ENCODE peak calls at places on chromosome 21, in seven cellular contexts. K, R, J, V, Y, A and L are unnamed samples.

GRCh38 chr21:38488640-38489282 is 9.5 kb downstream of the ERG start:
- DNase-seq in R (no peak), V (peak; percentile 94), J (no peak), A (no peak), K (no peak), Y (no peak), L (no peak)

GRCh38 chr21:46189959-46190490 is 5.8 kb upstream of the SPATC1L start:
- DNase-seq in K (no peak), Y (no peak), J (no peak), A (no peak), V (no peak), R (no peak), L (no peak)

GRCh38 chr21:26833460-26833939 is 11.7 kb downstream of the ADAMTS1 start:
- DNase-seq in Y (no peak), R (no peak), A (no peak), K (no peak), J (no peak), V (no peak), L (no peak)

GRCh38 chr21:34923626-34924025 is 125.5 kb downstream of the RUNX1 start:
- DNase-seq in A (no peak), R (no peak), V (no peak), K (no peak), Y (no peak), J (no peak), L (no peak)

GRCh38 chr21:46120301-46121285 is 22.7 kb downstream of the COL6A2 start:
- DNase-seq in Y (peak; percentile 6), A (peak; percentile 12), V (no peak), K (no peak), J (peak; percentile 3), R (no peak), L (no peak)

GRCh38 chr21:24995206-24995605 is 612.1 kb downstream of the MRPL39 start:
- DNase-seq in A (no peak), V (no peak), R (no peak), K (no peak), J (no peak), Y (no peak), L (no peak)

GRCh38 chr21:32371913-32372314 is 20.9 kb downstream of the URB1 start:
- DNase-seq in K (no peak), Y (no peak), R (peak; percentile 82), V (peak; percentile 91), A (no peak), J (no peak), L (no peak)

GRCh38 chr21:15000076-15000475 is 64.7 kb downstream of the NRIP1 start:
- DNase-seq in J (no peak), K (no peak), R (peak; percentile 41), V (no peak), A (no peak), Y (no peak), L (no peak)

GRCh38 chr21:35237287-35237686 is 188.2 kb upstream of the RUNX1 start:
- DNase-seq in Y (no peak), K (no peak), V (no peak), J (no peak), A (no peak), R (no peak), L (no peak)

GRCh38 chr21:46078322-46078981 is 19.5 kb upstream of the COL6A2 start:
- DNase-seq in K (no peak), R (peak; percentile 80), Y (peak; percentile 6), J (no peak), V (no peak), A (no peak), L (no peak)

GRCh38 chr21:45152265-45152746 is 77.9 kb downstream of the ADARB1 start:
- DNase-seq in R (no peak), A (peak; percentile 63), Y (no peak), V (no peak), K (peak; percentile 39), J (peak; percentile 48), L (peak; percentile 67)

GRCh38 chr21:31088196-31088751 is 50.0 kb upstream of the KRTAP19-8 start:
- DNase-seq in Y (no peak), A (no peak), J (no peak), V (no peak), R (no peak), K (no peak), L (no peak)

GRCh38 chr21:32206631-32207030 is 72.2 kb downstream of the MIS18A start:
- DNase-seq in V (no peak), A (no peak), R (no peak), Y (no peak), K (no peak), J (no peak), L (no peak)

GRCh38 chr21:14841511-14842472 is 223.0 kb downstream of the NRIP1 start:
- DNase-seq in A (no peak), V (no peak), J (no peak), Y (no peak), R (no peak), K (no peak), L (no peak)

GRCh38 chr21:34836103-34836932 is 167.5 kb downstream of the CLIC6 start:
- DNase-seq in V (peak; percentile 95), A (no peak), J (no peak), R (peak; percentile 92), K (no peak), Y (no peak), L (no peak)

GRCh38 chr21:31354604-31355443 is 10.8 kb upstream of the TIAM1 start:
- DNase-seq in A (no peak), Y (no peak), V (peak; percentile 99), J (peak; percentile 50), R (peak; percentile 43), K (peak; percentile 50), L (no peak)

GRCh38 chr21:33317226-33317625 is 7.5 kb upstream of the IFNAR1 start:
- DNase-seq in Y (no peak), J (no peak), R (no peak), V (no peak), A (no peak), K (no peak), L (no peak)

GRCh38 chr21:44946254-44947041 is 6.6 kb downstream of the SLX9 start:
- DNase-seq in K (no peak), Y (no peak), J (no peak), V (no peak), R (no peak), A (no peak), L (no peak)